ENCODE peak calls at places on chromosomes 4 and X, in seven cellular contexts. One of them, this sample, is unnamed.

GRCh38 chr4:70842761-70843435 is 3.2 kb upstream of the GRSF1 start:
- DNase-seq in stimulated activated CD4-positive, alpha-beta T cell treated with anti-CD3 and anti-CD28 coated beads, Interleukin-2, amount 100 ng/mL, for 4 hours: no peak
- DNase-seq in AG09319: no peak
- DNase-seq in stimulated activated CD8-positive, alpha-beta memory T cell treated with anti-CD3 and anti-CD28 coated beads, Interleukin-12 subunit alpha, Interleukin-12 subunit beta, amount 100 ng/mL, for 4 hours: no peak
- DNase-seq in T-cell: no peak
- DNase-seq in transverse colon: no peak
- DNase-seq in hippocampal formation: no peak
- DNase-seq in this sample: no peak

GRCh38 chrX:132292753-132293152 is 73.5 kb upstream of the RAP2C start:
- DNase-seq in transverse colon: peak
- DNase-seq in stimulated activated CD8-positive, alpha-beta memory T cell treated with anti-CD3 and anti-CD28 coated beads, Interleukin-12 subunit alpha, Interleukin-12 subunit beta, amount 100 ng/mL, for 4 hours: no peak
- DNase-seq in stimulated activated CD4-positive, alpha-beta T cell treated with anti-CD3 and anti-CD28 coated beads, Interleukin-2, amount 100 ng/mL, for 4 hours: peak
- DNase-seq in hippocampal formation: no peak
- DNase-seq in AG09319: peak
- DNase-seq in T-cell: no peak
- DNase-seq in this sample: peak

GRCh38 chrX:65196758-65197371 is 220.6 kb upstream of the ZC4H2 start:
- DNase-seq in transverse colon: peak
- DNase-seq in hippocampal formation: peak
- DNase-seq in stimulated activated CD4-positive, alpha-beta T cell treated with anti-CD3 and anti-CD28 coated beads, Interleukin-2, amount 100 ng/mL, for 4 hours: no peak
- DNase-seq in AG09319: no peak
- DNase-seq in stimulated activated CD8-positive, alpha-beta memory T cell treated with anti-CD3 and anti-CD28 coated beads, Interleukin-12 subunit alpha, Interleukin-12 subunit beta, amount 100 ng/mL, for 4 hours: no peak
- DNase-seq in T-cell: no peak
- DNase-seq in this sample: no peak

GRCh38 chr4:147780137-147780777 is 48.4 kb downstream of the ARHGAP10 start:
- DNase-seq in T-cell: no peak
- DNase-seq in hippocampal formation: no peak
- DNase-seq in AG09319: no peak
- DNase-seq in stimulated activated CD8-positive, alpha-beta memory T cell treated with anti-CD3 and anti-CD28 coated beads, Interleukin-12 subunit alpha, Interleukin-12 subunit beta, amount 100 ng/mL, for 4 hours: no peak
- DNase-seq in stimulated activated CD4-positive, alpha-beta T cell treated with anti-CD3 and anti-CD28 coated beads, Interleukin-2, amount 100 ng/mL, for 4 hours: no peak
- DNase-seq in transverse colon: peak
- DNase-seq in this sample: no peak

GRCh38 chr4:4860803-4861591 is 1.5 kb downstream of the MSX1 start:
- DNase-seq in AG09319: no peak
- DNase-seq in stimulated activated CD8-positive, alpha-beta memory T cell treated with anti-CD3 and anti-CD28 coated beads, Interleukin-12 subunit alpha, Interleukin-12 subunit beta, amount 100 ng/mL, for 4 hours: no peak
- DNase-seq in T-cell: no peak
- DNase-seq in transverse colon: no peak
- DNase-seq in stimulated activated CD4-positive, alpha-beta T cell treated with anti-CD3 and anti-CD28 coated beads, Interleukin-2, amount 100 ng/mL, for 4 hours: no peak
- DNase-seq in hippocampal formation: no peak
- DNase-seq in this sample: no peak

GRCh38 chrX:8323356-8323755 is 141.3 kb upstream of the VCX3B start:
- DNase-seq in T-cell: no peak
- DNase-seq in transverse colon: no peak
- DNase-seq in hippocampal formation: no peak
- DNase-seq in AG09319: no peak
- DNase-seq in stimulated activated CD8-positive, alpha-beta memory T cell treated with anti-CD3 and anti-CD28 coated beads, Interleukin-12 subunit alpha, Interleukin-12 subunit beta, amount 100 ng/mL, for 4 hours: no peak
- DNase-seq in stimulated activated CD4-positive, alpha-beta T cell treated with anti-CD3 and anti-CD28 coated beads, Interleukin-2, amount 100 ng/mL, for 4 hours: no peak
- DNase-seq in this sample: no peak

GRCh38 chr4:173272987-173273386 is 61.2 kb downstream of the HMGB2 start:
- DNase-seq in AG09319: no peak
- DNase-seq in stimulated activated CD8-positive, alpha-beta memory T cell treated with anti-CD3 and anti-CD28 coated beads, Interleukin-12 subunit alpha, Interleukin-12 subunit beta, amount 100 ng/mL, for 4 hours: no peak
- DNase-seq in transverse colon: no peak
- DNase-seq in T-cell: no peak
- DNase-seq in hippocampal formation: no peak
- DNase-seq in stimulated activated CD4-positive, alpha-beta T cell treated with anti-CD3 and anti-CD28 coated beads, Interleukin-2, amount 100 ng/mL, for 4 hours: no peak
- DNase-seq in this sample: no peak

GRCh38 chr4:88097301-88097700 is 61.1 kb downstream of the ABCG2 start:
- DNase-seq in AG09319: no peak
- DNase-seq in stimulated activated CD8-positive, alpha-beta memory T cell treated with anti-CD3 and anti-CD28 coated beads, Interleukin-12 subunit alpha, Interleukin-12 subunit beta, amount 100 ng/mL, for 4 hours: no peak
- DNase-seq in T-cell: no peak
- DNase-seq in stimulated activated CD4-positive, alpha-beta T cell treated with anti-CD3 and anti-CD28 coated beads, Interleukin-2, amount 100 ng/mL, for 4 hours: no peak
- DNase-seq in transverse colon: no peak
- DNase-seq in hippocampal formation: no peak
- DNase-seq in this sample: no peak

GRCh38 chrX:111652719-111653118 is 28.3 kb upstream of the ALG13 start:
- DNase-seq in hippocampal formation: no peak
- DNase-seq in transverse colon: no peak
- DNase-seq in AG09319: no peak
- DNase-seq in stimulated activated CD8-positive, alpha-beta memory T cell treated with anti-CD3 and anti-CD28 coated beads, Interleukin-12 subunit alpha, Interleukin-12 subunit beta, amount 100 ng/mL, for 4 hours: no peak
- DNase-seq in T-cell: no peak
- DNase-seq in stimulated activated CD4-positive, alpha-beta T cell treated with anti-CD3 and anti-CD28 coated beads, Interleukin-2, amount 100 ng/mL, for 4 hours: no peak
- DNase-seq in this sample: no peak

GRCh38 chrX:115560211-115560977 is 580 bp upstream of the PLS3 start:
- DNase-seq in hippocampal formation: no peak
- DNase-seq in T-cell: no peak
- DNase-seq in transverse colon: no peak
- DNase-seq in stimulated activated CD4-positive, alpha-beta T cell treated with anti-CD3 and anti-CD28 coated beads, Interleukin-2, amount 100 ng/mL, for 4 hours: no peak
- DNase-seq in AG09319: no peak
- DNase-seq in stimulated activated CD8-positive, alpha-beta memory T cell treated with anti-CD3 and anti-CD28 coated beads, Interleukin-12 subunit alpha, Interleukin-12 subunit beta, amount 100 ng/mL, for 4 hours: no peak
- DNase-seq in this sample: no peak

GRCh38 chrX:50704360-50704759 is 109.6 kb downstream of the SHROOM4 start:
- DNase-seq in transverse colon: no peak
- DNase-seq in AG09319: no peak
- DNase-seq in T-cell: no peak
- DNase-seq in hippocampal formation: no peak
- DNase-seq in stimulated activated CD4-positive, alpha-beta T cell treated with anti-CD3 and anti-CD28 coated beads, Interleukin-2, amount 100 ng/mL, for 4 hours: no peak
- DNase-seq in stimulated activated CD8-positive, alpha-beta memory T cell treated with anti-CD3 and anti-CD28 coated beads, Interleukin-12 subunit alpha, Interleukin-12 subunit beta, amount 100 ng/mL, for 4 hours: no peak
- DNase-seq in this sample: no peak

GRCh38 chr4:15920723-15921591 is 17.6 kb downstream of the FGFBP1 start:
- DNase-seq in stimulated activated CD8-positive, alpha-beta memory T cell treated with anti-CD3 and anti-CD28 coated beads, Interleukin-12 subunit alpha, Interleukin-12 subunit beta, amount 100 ng/mL, for 4 hours: no peak
- DNase-seq in transverse colon: peak
- DNase-seq in hippocampal formation: no peak
- DNase-seq in stimulated activated CD4-positive, alpha-beta T cell treated with anti-CD3 and anti-CD28 coated beads, Interleukin-2, amount 100 ng/mL, for 4 hours: no peak
- DNase-seq in AG09319: peak
- DNase-seq in T-cell: no peak
- DNase-seq in this sample: no peak

GRCh38 chr4:53465891-53466290 is 88.5 kb downstream of the FIP1L1 start:
- DNase-seq in AG09319: no peak
- DNase-seq in T-cell: no peak
- DNase-seq in hippocampal formation: no peak
- DNase-seq in stimulated activated CD8-positive, alpha-beta memory T cell treated with anti-CD3 and anti-CD28 coated beads, Interleukin-12 subunit alpha, Interleukin-12 subunit beta, amount 100 ng/mL, for 4 hours: no peak
- DNase-seq in stimulated activated CD4-positive, alpha-beta T cell treated with anti-CD3 and anti-CD28 coated beads, Interleukin-2, amount 100 ng/mL, for 4 hours: no peak
- DNase-seq in transverse colon: no peak
- DNase-seq in this sample: no peak

GRCh38 chrX:70134116-70134477 is 850 bp downstream of the IGBP1 start:
- DNase-seq in hippocampal formation: no peak
- DNase-seq in stimulated activated CD4-positive, alpha-beta T cell treated with anti-CD3 and anti-CD28 coated beads, Interleukin-2, amount 100 ng/mL, for 4 hours: no peak
- DNase-seq in AG09319: no peak
- DNase-seq in transverse colon: peak
- DNase-seq in T-cell: no peak
- DNase-seq in stimulated activated CD8-positive, alpha-beta memory T cell treated with anti-CD3 and anti-CD28 coated beads, Interleukin-12 subunit alpha, Interleukin-12 subunit beta, amount 100 ng/mL, for 4 hours: no peak
- DNase-seq in this sample: no peak

GRCh38 chrX:11770320-11770719 is 12.3 kb downstream of the MSL3 start:
- DNase-seq in stimulated activated CD8-positive, alpha-beta memory T cell treated with anti-CD3 and anti-CD28 coated beads, Interleukin-12 subunit alpha, Interleukin-12 subunit beta, amount 100 ng/mL, for 4 hours: no peak
- DNase-seq in transverse colon: peak
- DNase-seq in AG09319: no peak
- DNase-seq in hippocampal formation: no peak
- DNase-seq in stimulated activated CD4-positive, alpha-beta T cell treated with anti-CD3 and anti-CD28 coated beads, Interleukin-2, amount 100 ng/mL, for 4 hours: peak
- DNase-seq in T-cell: no peak
- DNase-seq in this sample: peak

GRCh38 chr4:127165971-127166370 is 466.8 kb upstream of the INTU start:
- DNase-seq in transverse colon: no peak
- DNase-seq in hippocampal formation: no peak
- DNase-seq in stimulated activated CD4-positive, alpha-beta T cell treated with anti-CD3 and anti-CD28 coated beads, Interleukin-2, amount 100 ng/mL, for 4 hours: no peak
- DNase-seq in T-cell: no peak
- DNase-seq in stimulated activated CD8-positive, alpha-beta memory T cell treated with anti-CD3 and anti-CD28 coated beads, Interleukin-12 subunit alpha, Interleukin-12 subunit beta, amount 100 ng/mL, for 4 hours: no peak
- DNase-seq in AG09319: no peak
- DNase-seq in this sample: no peak

GRCh38 chr4:75916091-75916661 is 13.9 kb upstream of the PPEF2 start:
- DNase-seq in AG09319: peak
- DNase-seq in transverse colon: peak
- DNase-seq in T-cell: no peak
- DNase-seq in stimulated activated CD8-positive, alpha-beta memory T cell treated with anti-CD3 and anti-CD28 coated beads, Interleukin-12 subunit alpha, Interleukin-12 subunit beta, amount 100 ng/mL, for 4 hours: no peak
- DNase-seq in hippocampal formation: no peak
- DNase-seq in stimulated activated CD4-positive, alpha-beta T cell treated with anti-CD3 and anti-CD28 coated beads, Interleukin-2, amount 100 ng/mL, for 4 hours: no peak
- DNase-seq in this sample: peak

GRCh38 chr4:7861440-7861881 is 78.2 kb downstream of the AFAP1 start:
- DNase-seq in T-cell: no peak
- DNase-seq in stimulated activated CD8-positive, alpha-beta memory T cell treated with anti-CD3 and anti-CD28 coated beads, Interleukin-12 subunit alpha, Interleukin-12 subunit beta, amount 100 ng/mL, for 4 hours: no peak
- DNase-seq in hippocampal formation: no peak
- DNase-seq in transverse colon: no peak
- DNase-seq in stimulated activated CD4-positive, alpha-beta T cell treated with anti-CD3 and anti-CD28 coated beads, Interleukin-2, amount 100 ng/mL, for 4 hours: no peak
- DNase-seq in AG09319: peak
- DNase-seq in this sample: no peak

GRCh38 chr4:88526221-88526815 is 2.7 kb upstream of the PYURF start:
- DNase-seq in T-cell: no peak
- DNase-seq in stimulated activated CD4-positive, alpha-beta T cell treated with anti-CD3 and anti-CD28 coated beads, Interleukin-2, amount 100 ng/mL, for 4 hours: no peak
- DNase-seq in stimulated activated CD8-positive, alpha-beta memory T cell treated with anti-CD3 and anti-CD28 coated beads, Interleukin-12 subunit alpha, Interleukin-12 subunit beta, amount 100 ng/mL, for 4 hours: no peak
- DNase-seq in transverse colon: no peak
- DNase-seq in AG09319: no peak
- DNase-seq in hippocampal formation: no peak
- DNase-seq in this sample: peak

GRCh38 chr4:70915048-70915815 is 13.1 kb downstream of the MOB1B start:
- DNase-seq in T-cell: no peak
- DNase-seq in transverse colon: no peak
- DNase-seq in stimulated activated CD8-positive, alpha-beta memory T cell treated with anti-CD3 and anti-CD28 coated beads, Interleukin-12 subunit alpha, Interleukin-12 subunit beta, amount 100 ng/mL, for 4 hours: no peak
- DNase-seq in AG09319: no peak
- DNase-seq in stimulated activated CD4-positive, alpha-beta T cell treated with anti-CD3 and anti-CD28 coated beads, Interleukin-2, amount 100 ng/mL, for 4 hours: no peak
- DNase-seq in hippocampal formation: no peak
- DNase-seq in this sample: no peak

GRCh38 chr4:134906404-134907023 is 704.9 kb upstream of the PABPC4L start:
- DNase-seq in hippocampal formation: no peak
- DNase-seq in T-cell: no peak
- DNase-seq in AG09319: no peak
- DNase-seq in stimulated activated CD4-positive, alpha-beta T cell treated with anti-CD3 and anti-CD28 coated beads, Interleukin-2, amount 100 ng/mL, for 4 hours: no peak
- DNase-seq in transverse colon: no peak
- DNase-seq in stimulated activated CD8-positive, alpha-beta memory T cell treated with anti-CD3 and anti-CD28 coated beads, Interleukin-12 subunit alpha, Interleukin-12 subunit beta, amount 100 ng/mL, for 4 hours: no peak
- DNase-seq in this sample: no peak

GRCh38 chr4:19927381-19927780 is 324.3 kb upstream of the SLIT2 start:
- DNase-seq in hippocampal formation: no peak
- DNase-seq in stimulated activated CD4-positive, alpha-beta T cell treated with anti-CD3 and anti-CD28 coated beads, Interleukin-2, amount 100 ng/mL, for 4 hours: no peak
- DNase-seq in transverse colon: no peak
- DNase-seq in AG09319: no peak
- DNase-seq in stimulated activated CD8-positive, alpha-beta memory T cell treated with anti-CD3 and anti-CD28 coated beads, Interleukin-12 subunit alpha, Interleukin-12 subunit beta, amount 100 ng/mL, for 4 hours: no peak
- DNase-seq in T-cell: no peak
- DNase-seq in this sample: no peak

GRCh38 chrX:39988496-39988895 is 109.3 kb downstream of the BCOR start:
- DNase-seq in transverse colon: no peak
- DNase-seq in AG09319: no peak
- DNase-seq in T-cell: no peak
- DNase-seq in stimulated activated CD8-positive, alpha-beta memory T cell treated with anti-CD3 and anti-CD28 coated beads, Interleukin-12 subunit alpha, Interleukin-12 subunit beta, amount 100 ng/mL, for 4 hours: no peak
- DNase-seq in hippocampal formation: no peak
- DNase-seq in stimulated activated CD4-positive, alpha-beta T cell treated with anti-CD3 and anti-CD28 coated beads, Interleukin-2, amount 100 ng/mL, for 4 hours: no peak
- DNase-seq in this sample: no peak

GRCh38 chr4:75919914-75920313 is 17.7 kb upstream of the PPEF2 start:
- DNase-seq in stimulated activated CD8-positive, alpha-beta memory T cell treated with anti-CD3 and anti-CD28 coated beads, Interleukin-12 subunit alpha, Interleukin-12 subunit beta, amount 100 ng/mL, for 4 hours: no peak
- DNase-seq in T-cell: no peak
- DNase-seq in transverse colon: peak
- DNase-seq in hippocampal formation: no peak
- DNase-seq in AG09319: no peak
- DNase-seq in stimulated activated CD4-positive, alpha-beta T cell treated with anti-CD3 and anti-CD28 coated beads, Interleukin-2, amount 100 ng/mL, for 4 hours: no peak
- DNase-seq in this sample: no peak

GRCh38 chrX:150688911-150689451 is 4.2 kb upstream of the MTMR1 start:
- DNase-seq in stimulated activated CD4-positive, alpha-beta T cell treated with anti-CD3 and anti-CD28 coated beads, Interleukin-2, amount 100 ng/mL, for 4 hours: no peak
- DNase-seq in hippocampal formation: no peak
- DNase-seq in stimulated activated CD8-positive, alpha-beta memory T cell treated with anti-CD3 and anti-CD28 coated beads, Interleukin-12 subunit alpha, Interleukin-12 subunit beta, amount 100 ng/mL, for 4 hours: no peak
- DNase-seq in AG09319: peak
- DNase-seq in T-cell: no peak
- DNase-seq in transverse colon: no peak
- DNase-seq in this sample: no peak

GRCh38 chrX:56759736-56760409 is 30.8 kb downstream of the NBDY start:
- DNase-seq in AG09319: no peak
- DNase-seq in transverse colon: no peak
- DNase-seq in stimulated activated CD8-positive, alpha-beta memory T cell treated with anti-CD3 and anti-CD28 coated beads, Interleukin-12 subunit alpha, Interleukin-12 subunit beta, amount 100 ng/mL, for 4 hours: no peak
- DNase-seq in T-cell: no peak
- DNase-seq in hippocampal formation: no peak
- DNase-seq in stimulated activated CD4-positive, alpha-beta T cell treated with anti-CD3 and anti-CD28 coated beads, Interleukin-2, amount 100 ng/mL, for 4 hours: no peak
- DNase-seq in this sample: no peak

GRCh38 chr4:139030614-139031235 is 15.1 kb downstream of the NOCT start:
- DNase-seq in transverse colon: peak
- DNase-seq in hippocampal formation: peak
- DNase-seq in stimulated activated CD8-positive, alpha-beta memory T cell treated with anti-CD3 and anti-CD28 coated beads, Interleukin-12 subunit alpha, Interleukin-12 subunit beta, amount 100 ng/mL, for 4 hours: peak
- DNase-seq in stimulated activated CD4-positive, alpha-beta T cell treated with anti-CD3 and anti-CD28 coated beads, Interleukin-2, amount 100 ng/mL, for 4 hours: peak
- DNase-seq in T-cell: peak
- DNase-seq in AG09319: peak
- DNase-seq in this sample: peak

This sample was measured in CD4-positive, alpha-beta memory T cell.